ENCODE peak calls at places on chromosomes 12 and 14, in seven cellular contexts. V is cardiac fibroblast, H is choroid plexus epithelial cell, I is right atrium auricular region, U is lower lobe of right lung, Y is heart right ventricle, Q is heart left ventricle. O is an unnamed sample.

GRCh38 chr12:39946361-39946948 is 159.4 kb downstream of the SLC2A13 start:
- DNase-seq in U (no peak), H (no peak), Y (no peak), V (no peak), I (no peak), Q (no peak), O (no peak)

GRCh38 chr12:100926669-100927248 is 132.2 kb downstream of the ANO4 start:
- DNase-seq in V (peak; percentile 20), H (peak; percentile 50), Q (no peak), Y (no peak), I (no peak), U (no peak), O (no peak)

GRCh38 chr12:53205747-53206146 is 1.3 kb downstream of the ITGB7 start:
- DNase-seq in V (peak; percentile 88), I (no peak), H (peak; percentile 94), Q (no peak), U (no peak), Y (no peak), O (no peak)

GRCh38 chr12:115998119-115998633 is 279.3 kb downstream of the MED13L start:
- DNase-seq in I (no peak), Y (no peak), Q (no peak), H (peak; percentile 78), U (no peak), V (peak; percentile 79), O (no peak)

GRCh38 chr12:54007538-54008259 is 1.1 kb upstream of the HOXC8 start:
- DNase-seq in H (no peak), Y (no peak), I (no peak), U (no peak), Q (no peak), V (no peak), O (no peak)

GRCh38 chr14:79639638-79640037 is 571.7 kb downstream of the DIO2 start:
- DNase-seq in U (no peak), Y (no peak), Q (no peak), V (no peak), I (no peak), H (no peak), O (no peak)

GRCh38 chr12:103586132-103586531 is 941 bp upstream of the STAB2 start:
- DNase-seq in V (peak; percentile 13), Q (no peak), Y (no peak), I (no peak), U (no peak), H (peak; percentile 21), O (no peak)

GRCh38 chr12:109264095-109264942 is 44.8 kb downstream of the FOXN4 start:
- DNase-seq in U (peak; percentile 74), Q (peak; percentile 84), V (peak; percentile 70), Y (peak; percentile 77), H (peak; percentile 71), I (peak; percentile 77), O (peak; percentile 42)

GRCh38 chr14:99755629-99756603 is 37.3 kb upstream of the EML1 start:
- DNase-seq in Q (peak; percentile 91), V (peak; percentile 95), U (peak; percentile 66), I (peak; percentile 92), H (peak; percentile 95), Y (peak; percentile 85), O (peak; percentile 80)

GRCh38 chr14:24910408-24910986 is 139.4 kb downstream of the STXBP6 start:
- DNase-seq in V (no peak), Y (no peak), U (no peak), Q (no peak), H (no peak), I (no peak), O (no peak)

GRCh38 chr14:88203289-88203688 is 119.8 kb downstream of the KCNK10 start:
- DNase-seq in I (no peak), Q (no peak), H (no peak), U (no peak), Y (no peak), V (no peak), O (no peak)

GRCh38 chr12:108750471-108751402 is 19.4 kb upstream of the CORO1C start:
- DNase-seq in Y (no peak), H (no peak), V (no peak), Q (no peak), I (no peak), U (no peak), O (no peak)

GRCh38 chr14:93891756-93892504 is 35.2 kb upstream of the FAM181A start:
- DNase-seq in U (no peak), Q (no peak), Y (no peak), V (no peak), H (no peak), I (no peak), O (no peak)

GRCh38 chr14:30907659-30908057 is 33.3 kb downstream of the COCH start:
- DNase-seq in U (no peak), Y (no peak), V (no peak), H (no peak), Q (no peak), I (no peak), O (no peak)

GRCh38 chr14:33774161-33774560 is 176.7 kb downstream of the EGLN3 start:
- DNase-seq in U (no peak), Y (no peak), H (no peak), V (no peak), I (no peak), Q (no peak), O (no peak)

GRCh38 chr14:65179918-65180724 is 77.8 kb upstream of the MAX start:
- DNase-seq in H (peak; percentile 87), Q (no peak), I (peak; percentile 84), Y (no peak), V (peak; percentile 95), U (no peak), O (no peak)

GRCh38 chr12:123748171-123748570 is 13.9 kb upstream of the DNAH10 start:
- DNase-seq in V (no peak), H (no peak), U (no peak), Q (no peak), Y (no peak), I (no peak), O (no peak)

GRCh38 chr12:123741937-123742572 is 20.0 kb upstream of the DNAH10 start:
- DNase-seq in Y (no peak), U (no peak), V (no peak), H (no peak), I (no peak), Q (no peak), O (no peak)

GRCh38 chr12:123743002-123743401 is 19.1 kb upstream of the DNAH10 start:
- DNase-seq in V (no peak), H (no peak), Y (no peak), U (no peak), I (no peak), Q (no peak), O (no peak)

GRCh38 chr12:123747309-123747708 is 14.8 kb upstream of the DNAH10 start:
- DNase-seq in I (no peak), H (no peak), V (no peak), Q (no peak), U (no peak), Y (no peak), O (no peak)

DNA sequence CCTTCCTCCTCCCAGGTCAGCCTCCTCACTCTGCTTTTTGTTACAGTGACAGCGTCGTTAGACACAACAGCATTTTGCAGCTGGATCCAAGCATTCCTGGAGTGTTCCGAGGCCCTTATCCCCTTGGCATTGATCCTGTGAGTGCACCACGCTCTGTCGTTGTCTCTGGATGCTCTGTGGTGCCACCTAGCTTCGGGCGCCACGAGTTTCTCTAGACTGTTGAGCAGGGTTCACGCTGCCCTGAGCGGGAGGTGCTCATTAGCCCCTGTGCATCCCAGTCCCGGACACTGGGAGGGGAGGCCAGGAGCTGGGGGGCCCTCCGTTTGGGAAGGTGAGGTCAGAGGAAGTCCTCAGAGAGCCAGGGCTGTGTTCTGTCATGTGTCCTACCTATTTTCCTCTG is 17.3 kb upstream of the DNAH10 start:
- DNase-seq in U (no peak), I (no peak), Q (no peak), V (no peak), H (no peak), Y (no peak), O (no peak)
- TF ChIP-seq CTCF in U (no peak), I (no peak), Q (no peak), V (peak; percentile 4), H (peak; percentile 21), Y (no peak), O (no peak)

GRCh38 chr12:3641428-3641883 is 111.5 kb downstream of the CRACR2A start:
- DNase-seq in V (peak; percentile 89), H (peak; percentile 86), Y (no peak), U (no peak), I (no peak), Q (no peak), O (no peak)

GRCh38 chr12:3647504-3647903 is 105.4 kb downstream of the CRACR2A start:
- DNase-seq in Y (no peak), I (no peak), U (no peak), H (peak; percentile 9), Q (no peak), V (peak; percentile 63), O (no peak)

GRCh38 chr12:3646561-3647241 is 106.2 kb downstream of the CRACR2A start:
- DNase-seq in H (peak; percentile 39), I (no peak), Q (no peak), V (peak; percentile 75), Y (no peak), U (no peak), O (no peak)

GRCh38 chr12:3644103-3644502 is 108.8 kb downstream of the CRACR2A start:
- DNase-seq in Q (no peak), U (no peak), Y (no peak), V (no peak), I (no peak), H (no peak), O (no peak)
- TF ChIP-seq CTCF in Q (no peak), U (no peak), Y (no peak), V (no peak), I (no peak), H (no peak), O (no peak)

GRCh38 chr14:58794993-58795762 is 157.4 kb downstream of the DACT1 start:
- DNase-seq in V (no peak), U (no peak), Q (no peak), I (no peak), H (no peak), Y (no peak), O (no peak)
- TF ChIP-seq CTCF in V (no peak), U (no peak), Q (no peak), I (no peak), H (no peak), Y (no peak), O (no peak)

GRCh38 chr14:20857207-20857606 is 34.0 kb upstream of the RNASE3 start:
- DNase-seq in Y (no peak), Q (no peak), I (no peak), H (no peak), U (no peak), V (no peak), O (no peak)

GRCh38 chr14:20857630-20858261 is 33.4 kb upstream of the RNASE3 start:
- DNase-seq in V (peak; percentile 65), I (peak; percentile 74), H (peak; percentile 67), Q (peak; percentile 86), Y (peak; percentile 67), U (peak; percentile 76), O (peak; percentile 77)

DNA sequence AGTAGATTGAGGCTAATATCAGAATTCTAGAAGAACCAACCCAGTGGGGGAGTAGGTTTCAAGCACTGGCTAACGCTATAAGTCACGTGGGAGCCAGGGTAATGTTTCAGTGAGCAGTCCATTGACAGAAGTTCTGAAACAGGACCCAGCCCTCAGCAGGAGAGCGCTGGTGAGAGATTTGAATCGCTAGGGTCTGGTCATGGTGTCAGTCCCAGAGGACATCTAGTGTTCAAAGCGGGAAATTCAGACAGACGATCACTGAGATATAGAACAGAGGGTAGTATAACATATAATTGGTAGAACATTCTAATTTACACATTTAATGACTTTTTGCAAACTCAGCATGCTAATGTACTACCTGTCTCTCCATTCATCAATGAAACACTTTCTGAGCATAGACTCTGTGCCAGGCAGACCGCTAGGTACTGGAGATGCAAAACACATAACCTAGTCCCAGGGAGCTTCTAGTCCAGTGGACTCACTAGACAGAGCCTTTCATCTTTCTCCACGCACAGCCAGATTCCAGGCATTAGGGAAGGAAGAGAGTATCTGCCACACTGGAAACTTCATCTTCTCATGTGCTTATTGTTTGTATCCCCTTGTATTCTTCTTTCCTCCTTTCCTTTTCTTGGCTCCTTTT is 35.4 kb upstream of the RNASE3 start:
- DNase-seq in Q (no peak), H (peak; percentile 89), U (peak; percentile 70), I (peak; percentile 75), Y (no peak), V (peak; percentile 72), O (no peak)
- TF ChIP-seq CTCF in Q (peak; percentile 74), H (peak; percentile 81), U (peak; percentile 77), I (peak; percentile 42), Y (peak; percentile 55), V (peak; percentile 66), O (no peak)